ENCODE peak calls at places on chromosomes 11 and 22, in six cellular contexts. Q is IMR-90, S is trophoblast cell, Y is H1, R is H9, D is mesenchymal stem cell. T is an unnamed sample.
A peak's percentile ranks its signal among the peaks of the same experiment; 100 is the strongest.

GRCh38 chr11:123798513-123799252 is 7.5 kb downstream of the OR6M1 start:
- DNase-seq in Q (no peak), R (no peak), Y (no peak), S (no peak), D (no peak), T (no peak)

GRCh38 chr11:116458546-116458945 is 314.2 kb downstream of the BUD13 start:
- DNase-seq in S (no peak), Q (no peak), R (no peak), D (no peak), Y (no peak), T (no peak)

GRCh38 chr11:113577356-113578163 is 102.4 kb upstream of the DRD2 start:
- DNase-seq in D (no peak), Y (peak; percentile 43), R (peak; percentile 52), S (no peak), Q (no peak), T (no peak)

GRCh38 chr11:1458340-1459218 is 28.0 kb downstream of the MOB2 start:
- DNase-seq in Y (no peak), R (peak; percentile 70), S (no peak), Q (peak; percentile 2), D (peak; percentile 10), T (peak; percentile 35)

GRCh38 chr11:74895340-74896116 is 53.4 kb downstream of the XRRA1 start:
- DNase-seq in S (no peak), R (no peak), D (no peak), Y (no peak), Q (no peak), T (no peak)

GRCh38 chr11:114169321-114169749 is 109.8 kb downstream of the ZBTB16 start:
- DNase-seq in D (peak; percentile 18), S (no peak), R (no peak), Q (no peak), Y (no peak), T (no peak)

GRCh38 chr22:31676700-31677099 is 14.7 kb upstream of the PISD start:
- DNase-seq in D (peak; percentile 83), S (peak; percentile 99), Y (peak; percentile 94), R (peak; percentile 98), Q (peak; percentile 74), T (peak; percentile 51)

GRCh38 chr22:43544282-43544673 is 132.5 kb downstream of the MPPED1 start:
- DNase-seq in S (no peak), Y (no peak), D (no peak), Q (no peak), R (no peak), T (no peak)

GRCh38 chr11:63490551-63491239 is at the start of gene PLAAT5:
- DNase-seq in Y (peak; percentile 73), Q (no peak), D (no peak), S (no peak), R (peak; percentile 58), T (peak; percentile 60)

GRCh38 chr11:33736148-33736809 is at the start of gene CD59:
- DNase-seq in Q (peak; percentile 88), R (peak; percentile 97), D (peak; percentile 91), Y (peak; percentile 99), S (peak; percentile 94), T (peak; percentile 84)

GRCh38 chr11:129289350-129290040 is 86.2 kb upstream of the BARX2 start:
- DNase-seq in R (no peak), Y (no peak), D (no peak), Q (no peak), S (no peak), T (no peak)

GRCh38 chr11:38667359-38667758 is 2069.3 kb upstream of the RAG2 start:
- DNase-seq in S (no peak), Y (no peak), D (no peak), R (no peak), Q (no peak), T (no peak)

GRCh38 chr11:88367310-88367709 is 29.8 kb upstream of the CTSC start:
- DNase-seq in R (no peak), Q (no peak), D (no peak), Y (no peak), S (no peak), T (no peak)

GRCh38 chr22:40638261-40638660 is 1.7 kb upstream of the MRTFA start:
- DNase-seq in Y (no peak), D (no peak), R (no peak), Q (no peak), S (peak; percentile 82), T (no peak)

GRCh38 chr11:131462622-131463021 is 92.2 kb downstream of the NTM start:
- DNase-seq in Q (no peak), R (no peak), S (no peak), D (no peak), Y (no peak), T (no peak)
- H3K4ac ChIP-seq in Q (no peak overlapping the region), R (no peak overlapping the region), S (no peak overlapping the region), D (no peak overlapping the region), Y (no peak overlapping the region), T (no peak overlapping the region)

DNA sequence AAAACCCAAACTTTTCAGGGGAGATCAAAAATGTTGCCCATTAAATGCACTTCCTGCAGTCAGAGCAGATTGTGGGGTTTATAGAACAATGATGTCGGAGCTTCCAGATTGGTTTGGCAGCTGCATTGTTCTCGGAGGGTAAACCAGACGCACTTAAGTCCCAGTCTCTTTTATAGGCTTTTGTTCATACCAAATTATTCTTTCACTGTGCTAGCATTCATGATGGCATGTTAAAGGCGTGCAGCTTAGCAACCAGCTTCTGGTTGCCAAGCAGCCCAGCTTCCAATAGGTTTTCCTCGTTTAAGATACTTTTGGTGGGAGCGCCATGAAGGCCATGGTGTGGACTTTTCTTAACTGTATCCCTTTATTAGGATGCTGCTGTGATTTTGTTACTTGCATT is 40.9 kb downstream of the ZC3H12C start:
- DNase-seq in Y (no peak), D (no peak), R (no peak), Q (no peak), S (no peak), T (peak; percentile 74)
- H2AFZ ChIP-seq in Y (no peak overlapping the region), D (no peak overlapping the region), R (no peak overlapping the region), Q (no peak overlapping the region), S (no peak overlapping the region), T (no peak overlapping the region)

DNA sequence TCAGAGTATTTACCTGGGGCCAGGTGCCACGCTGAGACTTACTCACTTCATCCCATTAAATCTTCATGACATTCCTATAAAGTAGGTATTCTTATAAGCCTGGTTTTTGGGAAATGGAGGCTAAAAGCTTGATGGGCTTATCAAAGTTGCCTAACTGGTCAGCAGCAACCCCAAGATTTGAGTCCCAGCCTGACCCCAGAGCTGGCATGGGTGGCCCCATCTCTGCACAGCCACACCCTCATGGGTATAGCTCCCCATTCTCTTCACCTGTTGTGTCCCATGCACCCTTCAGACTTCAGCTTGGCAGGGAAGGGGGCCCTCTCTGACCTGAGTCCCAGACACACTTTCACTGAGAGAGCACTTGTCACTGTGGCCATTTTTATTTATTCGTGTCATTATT is 37.4 kb upstream of the TP53I11 start:
- DNase-seq in S (no peak), Y (no peak), D (no peak), Q (no peak), R (peak; percentile 8), T (no peak)
- H3K27me3 ChIP-seq in S (no peaks in the 10 kb centered on the region), Y (no peaks in the 10 kb centered on the region), D (peaks cover 67% of the 10 kb centered on the region), Q (peaks cover 55% of the 10 kb centered on the region), R (no peaks in the 10 kb centered on the region), T (no peaks in the 10 kb centered on the region)

GRCh38 chr22:38032681-38033521 is 24.3 kb upstream of the PICK1 start:
- DNase-seq in R (no peak), D (peak; percentile 84), Q (peak; percentile 90), S (peak; percentile 22), Y (no peak), T (no peak)
- H3K4ac ChIP-seq in R (no peak overlapping the region), D (peak overlapping the region; percentile 71), Q (peak overlapping the region; percentile 93), S (no peak overlapping the region), Y (peak overlapping the region; percentile 44), T (peak overlapping the region; percentile 2)